ENCODE peak calls at places on chromosomes 5 and 9, in five cellular contexts. One of them, this sample, is unnamed.

GRCh38 chr5:93117753-93118531 is 463.1 kb downstream of the NR2F1-AS1 start:
- DNase-seq in transverse colon: no peak
- DNase-seq in astrocyte: peak
- DNase-seq in AG10803: no peak
- DNase-seq in GM12864: no peak
- DNase-seq in this sample: peak

GRCh38 chr9:73135394-73135793 is 16.3 kb upstream of the ANXA1 start:
- DNase-seq in AG10803: no peak
- DNase-seq in astrocyte: no peak
- DNase-seq in GM12864: no peak
- DNase-seq in transverse colon: no peak
- DNase-seq in this sample: no peak

GRCh38 chr5:101838329-101838964 is 457.6 kb downstream of the SLCO4C1 start:
- DNase-seq in AG10803: no peak
- DNase-seq in GM12864: no peak
- DNase-seq in transverse colon: no peak
- DNase-seq in astrocyte: peak
- DNase-seq in this sample: no peak

GRCh38 chr5:118008779-118009178 is 979.6 kb downstream of the DTWD2 start:
- DNase-seq in AG10803: no peak
- DNase-seq in transverse colon: no peak
- DNase-seq in GM12864: no peak
- DNase-seq in astrocyte: no peak
- DNase-seq in this sample: no peak

GRCh38 chr9:129863059-129863690 is 27.9 kb downstream of the USP20 start:
- DNase-seq in AG10803: peak
- DNase-seq in transverse colon: peak
- DNase-seq in astrocyte: peak
- DNase-seq in GM12864: no peak
- DNase-seq in this sample: no peak

GRCh38 chr9:131395027-131395744 is 1.3 kb downstream of the PRRC2B start:
- DNase-seq in transverse colon: peak
- DNase-seq in astrocyte: no peak
- DNase-seq in AG10803: no peak
- DNase-seq in GM12864: no peak
- DNase-seq in this sample: no peak

GRCh38 chr5:62144395-62145022 is 161.5 kb upstream of the KIF2A start:
- DNase-seq in astrocyte: peak
- DNase-seq in GM12864: no peak
- DNase-seq in AG10803: peak
- DNase-seq in transverse colon: no peak
- DNase-seq in this sample: no peak

GRCh38 chr9:9214052-9214451 is 1398.8 kb downstream of the PTPRD start:
- DNase-seq in AG10803: no peak
- DNase-seq in astrocyte: no peak
- DNase-seq in GM12864: no peak
- DNase-seq in transverse colon: no peak
- DNase-seq in this sample: no peak

GRCh38 chr5:72954389-72954788 is 1.5 kb upstream of the FCHO2 start:
- DNase-seq in transverse colon: no peak
- DNase-seq in GM12864: no peak
- DNase-seq in AG10803: no peak
- DNase-seq in astrocyte: no peak
- DNase-seq in this sample: no peak

GRCh38 chr9:123239726-123240125 is 28.7 kb downstream of the STRBP start:
- DNase-seq in astrocyte: no peak
- DNase-seq in transverse colon: no peak
- DNase-seq in AG10803: no peak
- DNase-seq in GM12864: no peak
- DNase-seq in this sample: no peak

GRCh38 chr9:19788152-19788551 is 685 bp downstream of the SLC24A2 start:
- DNase-seq in GM12864: no peak
- DNase-seq in transverse colon: no peak
- DNase-seq in astrocyte: no peak
- DNase-seq in AG10803: no peak
- DNase-seq in this sample: no peak

GRCh38 chr5:124630767-124631704 is 115.4 kb downstream of the ZNF608 start:
- DNase-seq in AG10803: peak
- DNase-seq in transverse colon: no peak
- DNase-seq in GM12864: no peak
- DNase-seq in astrocyte: no peak
- DNase-seq in this sample: no peak

GRCh38 chr9:2228132-2228531 is 213.0 kb downstream of the SMARCA2 start:
- DNase-seq in astrocyte: no peak
- DNase-seq in AG10803: no peak
- DNase-seq in GM12864: no peak
- DNase-seq in transverse colon: peak
- DNase-seq in this sample: no peak
- TF ChIP-seq CTCF in astrocyte: peak
- TF ChIP-seq CTCF in AG10803: peak
- TF ChIP-seq CTCF in GM12864: peak
- TF ChIP-seq CTCF in transverse colon: no peak
- TF ChIP-seq CTCF in this sample: peak

GRCh38 chr9:127963359-127964064 is 17.3 kb downstream of the EEIG1 start:
- DNase-seq in GM12864: no peak
- DNase-seq in astrocyte: no peak
- DNase-seq in AG10803: no peak
- DNase-seq in transverse colon: no peak
- DNase-seq in this sample: no peak

GRCh38 chr9:127966416-127967150 is 14.2 kb downstream of the EEIG1 start:
- DNase-seq in AG10803: no peak
- DNase-seq in astrocyte: no peak
- DNase-seq in GM12864: no peak
- DNase-seq in transverse colon: peak
- DNase-seq in this sample: no peak

GRCh38 chr9:127967151-127967809 is 13.5 kb downstream of the EEIG1 start:
- DNase-seq in astrocyte: no peak
- DNase-seq in GM12864: no peak
- DNase-seq in transverse colon: no peak
- DNase-seq in AG10803: no peak
- DNase-seq in this sample: no peak

GRCh38 chr9:127968046-127968445 is 12.7 kb downstream of the EEIG1 start:
- DNase-seq in transverse colon: peak
- DNase-seq in astrocyte: peak
- DNase-seq in AG10803: peak
- DNase-seq in GM12864: no peak
- DNase-seq in this sample: no peak

DNA sequence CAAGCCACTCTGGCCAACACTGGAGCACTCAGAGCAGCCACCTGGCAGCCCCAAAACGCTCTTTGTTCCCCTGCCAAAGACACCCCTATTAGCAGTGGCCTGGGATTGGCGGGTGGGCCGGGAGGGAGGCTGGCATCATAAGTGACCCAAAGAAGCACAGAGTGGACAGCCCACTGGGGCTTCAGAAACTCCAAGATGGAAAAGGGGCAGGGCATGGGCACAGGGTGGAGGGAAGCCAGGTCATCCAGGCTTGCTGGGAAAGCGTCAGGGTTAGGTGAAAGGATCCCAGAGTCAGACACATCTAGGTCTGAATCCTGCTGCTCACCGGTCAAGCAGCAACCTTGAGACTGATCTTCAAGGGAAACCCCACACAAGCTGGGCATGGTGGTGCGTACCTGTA is 14.8 kb downstream of the EEIG1 start:
- DNase-seq in GM12864: no peak
- DNase-seq in AG10803: no peak
- DNase-seq in transverse colon: no peak
- DNase-seq in astrocyte: peak
- DNase-seq in this sample: no peak
- H3K4me3 ChIP-seq in GM12864: no peak
- H3K4me3 ChIP-seq in AG10803: no peak
- H3K4me3 ChIP-seq in transverse colon: no peak
- H3K4me3 ChIP-seq in astrocyte: no peak
- H3K4me3 ChIP-seq in this sample: no peak

DNA sequence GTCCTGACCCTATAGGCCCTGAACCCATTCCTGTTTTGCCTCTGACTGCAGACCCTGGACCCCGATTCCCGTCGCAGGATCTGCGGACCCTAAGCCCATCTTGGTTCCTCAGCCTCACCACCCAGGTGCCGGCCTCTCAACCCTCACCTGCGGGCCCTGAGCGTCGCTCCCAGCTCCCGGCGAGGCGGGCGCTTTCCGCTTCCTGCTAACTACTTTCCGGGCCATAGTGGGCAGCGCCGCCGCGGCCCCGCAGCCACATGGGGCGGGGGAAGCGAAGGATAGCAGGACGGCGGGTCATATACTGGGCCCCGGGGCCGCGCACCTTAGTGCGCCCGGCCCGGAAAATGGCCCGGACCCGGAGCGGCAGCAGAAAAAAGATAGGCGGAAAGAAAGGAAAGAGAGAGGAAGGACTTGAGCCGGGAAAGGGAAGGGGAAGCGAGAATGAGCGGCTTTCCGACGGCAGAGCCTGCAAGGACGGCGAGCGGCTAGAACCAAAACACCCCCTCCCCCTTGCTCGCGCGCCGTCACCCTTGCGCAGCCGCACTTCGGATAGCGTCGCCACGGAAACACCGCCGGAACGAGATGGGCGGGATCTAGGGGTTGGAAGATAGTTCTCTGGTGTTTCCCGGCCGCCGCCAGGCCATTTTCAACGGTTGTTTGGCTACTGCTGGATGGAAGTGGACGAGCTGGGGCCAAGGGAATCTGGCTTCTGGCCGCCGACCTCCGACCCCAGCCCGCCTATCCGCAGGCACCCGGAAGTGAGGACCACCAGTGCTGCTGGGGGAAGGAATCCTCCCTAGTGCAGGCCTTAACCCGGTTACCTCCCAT is at the start of gene DCAF12:
- DNase-seq in GM12864: peak
- DNase-seq in transverse colon: peak
- DNase-seq in astrocyte: peak
- DNase-seq in AG10803: peak
- DNase-seq in this sample: peak
- TF ChIP-seq CTCF in GM12864: peak
- TF ChIP-seq CTCF in transverse colon: peak
- TF ChIP-seq CTCF in astrocyte: no peak
- TF ChIP-seq CTCF in AG10803: no peak
- TF ChIP-seq CTCF in this sample: no peak

DNA sequence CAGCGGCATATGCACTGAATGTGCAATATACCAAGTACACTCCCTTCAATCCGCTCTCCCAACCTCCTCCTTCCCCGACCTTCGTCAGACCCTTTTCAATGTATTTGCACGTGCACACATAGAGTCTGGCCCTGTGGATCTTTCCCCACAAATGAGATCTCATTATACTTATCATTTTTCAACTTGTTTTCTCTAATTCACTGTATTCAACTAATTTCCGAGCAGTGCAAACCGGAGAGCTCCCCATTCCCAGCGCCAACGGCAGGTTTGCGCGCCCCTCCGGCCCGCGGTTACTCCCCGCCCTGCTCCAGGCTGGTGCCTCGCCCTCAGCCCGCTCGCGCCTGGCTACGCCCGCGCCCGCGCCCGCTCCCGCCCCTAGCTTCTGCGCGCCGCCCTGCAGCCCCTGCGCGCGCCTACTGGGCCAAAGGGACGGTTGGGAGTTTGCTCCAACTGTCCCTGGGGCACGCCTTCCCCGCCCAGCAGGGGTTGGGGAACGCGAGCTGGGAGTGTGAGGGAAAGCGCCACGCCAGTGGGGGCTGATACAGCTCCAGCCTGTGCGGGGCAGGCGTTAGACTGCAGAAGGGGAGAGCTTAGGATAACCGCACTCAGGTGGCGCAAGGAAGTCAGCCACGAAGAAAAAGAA is 3.3 kb upstream of the CDC20B start:
- DNase-seq in transverse colon: peak
- DNase-seq in AG10803: no peak
- DNase-seq in GM12864: no peak
- DNase-seq in astrocyte: no peak
- DNase-seq in this sample: no peak
- H3K4me3 ChIP-seq in transverse colon: peak
- H3K4me3 ChIP-seq in AG10803: peak
- H3K4me3 ChIP-seq in GM12864: no peak
- H3K4me3 ChIP-seq in astrocyte: peak
- H3K4me3 ChIP-seq in this sample: peak

GRCh38 chr5:157793298-157793791 is 49.8 kb downstream of the LSM11 start:
- DNase-seq in AG10803: no peak
- DNase-seq in transverse colon: no peak
- DNase-seq in astrocyte: no peak
- DNase-seq in GM12864: no peak
- DNase-seq in this sample: no peak
- TF ChIP-seq CTCF in AG10803: no peak
- TF ChIP-seq CTCF in transverse colon: no peak
- TF ChIP-seq CTCF in astrocyte: no peak
- TF ChIP-seq CTCF in GM12864: no peak
- TF ChIP-seq CTCF in this sample: no peak

GRCh38 chr9:118515947-118516346 is 811.7 kb downstream of the TLR4 start:
- DNase-seq in GM12864: no peak
- DNase-seq in AG10803: no peak
- DNase-seq in astrocyte: no peak
- DNase-seq in transverse colon: no peak
- DNase-seq in this sample: no peak
- H3K4me3 ChIP-seq in GM12864: no peak
- H3K4me3 ChIP-seq in AG10803: no peak
- H3K4me3 ChIP-seq in astrocyte: no peak
- H3K4me3 ChIP-seq in transverse colon: no peak
- H3K4me3 ChIP-seq in this sample: no peak